ENCODE peak calls at places on chromosomes 13 and 19, in nine cellular contexts. T, P, L, R, S, F, Q, G and U are unnamed samples.

GRCh38 chr13:45352031-45352430 is 11.0 kb upstream of the TPT1 start:
- DNase-seq in T (no peak), P (no peak), L (no peak), R (no peak), S (no peak), F (no peak), Q (no peak), G (no peak), U (no peak)

GRCh38 chr13:58376775-58377174 is 745.2 kb downstream of the PCDH17 start:
- DNase-seq in T (no peak), P (no peak), L (no peak), R (no peak), S (no peak), F (no peak), Q (no peak), G (no peak), U (no peak)

GRCh38 chr19:49496574-49497008 is 357 bp downstream of the RPS11 start:
- DNase-seq in T (no peak), P (no peak), L (no peak), R (no peak), S (no peak), F (no peak), Q (no peak), G (no peak), U (no peak)

GRCh38 chr13:79519252-79519651 is 38.3 kb downstream of the NDFIP2 start:
- DNase-seq in T (no peak), P (no peak), L (no peak), R (no peak), S (no peak), F (no peak), Q (no peak), G (no peak), U (no peak)

GRCh38 chr13:79450110-79450509 is 30.8 kb upstream of the NDFIP2 start:
- DNase-seq in T (no peak), P (no peak), L (no peak), R (no peak), S (no peak), F (no peak), Q (no peak), G (no peak), U (no peak)

GRCh38 chr19:12052057-12052570 is 647 bp downstream of the ZNF878 start:
- DNase-seq in T (no peak), P (no peak), L (no peak), R (no peak), S (no peak), F (no peak), Q (no peak), G (no peak), U (no peak)

GRCh38 chr13:49220035-49220855 is at the start of gene MLNR:
- DNase-seq in T (no peak), P (no peak), L (no peak), R (no peak), S (peak; percentile 65), F (no peak), Q (peak; percentile 45), G (no peak), U (peak; percentile 55)

GRCh38 chr13:97298816-97299215 is 76.7 kb downstream of the MBNL2 start:
- DNase-seq in T (no peak), P (no peak), L (no peak), R (no peak), S (no peak), F (no peak), Q (no peak), G (no peak), U (no peak)

GRCh38 chr13:40387775-40388174 is 278.7 kb downstream of the FOXO1 start:
- DNase-seq in T (no peak), P (no peak), L (no peak), R (no peak), S (no peak), F (no peak), Q (no peak), G (no peak), U (no peak)

GRCh38 chr13:40386586-40386985 is 279.9 kb downstream of the FOXO1 start:
- DNase-seq in T (no peak), P (no peak), L (no peak), R (no peak), S (no peak), F (no peak), Q (no peak), G (no peak), U (no peak)

GRCh38 chr13:40389081-40389641 is 277.3 kb downstream of the FOXO1 start:
- DNase-seq in T (no peak), P (no peak), L (no peak), R (no peak), S (no peak), F (no peak), Q (no peak), G (no peak), U (no peak)

GRCh38 chr13:40390290-40391008 is 276.0 kb downstream of the FOXO1 start:
- DNase-seq in T (no peak), P (no peak), L (no peak), R (no peak), S (no peak), F (no peak), Q (no peak), G (no peak), U (no peak)

DNA sequence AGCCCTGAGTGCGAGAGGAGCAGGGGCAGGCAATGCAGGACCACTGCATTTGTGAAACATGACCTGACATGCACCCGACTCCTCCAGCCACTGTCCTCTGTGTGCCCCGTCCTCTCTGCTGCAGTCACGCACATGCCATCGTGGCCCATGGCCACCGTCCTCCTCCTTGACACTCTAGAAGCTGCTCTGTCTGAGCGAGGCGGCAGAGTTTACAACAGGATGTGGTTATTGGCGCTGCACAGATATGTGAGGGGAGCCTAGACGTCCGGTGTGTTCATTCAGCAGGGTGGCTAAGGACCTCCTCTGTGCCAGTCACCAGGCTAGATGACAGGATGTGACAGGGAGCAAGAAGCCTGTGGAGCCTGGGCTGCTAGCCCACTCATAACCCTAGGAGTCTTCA is 277.8 kb downstream of the FOXO1 start:
- DNase-seq in T (peak; percentile 39), P (no peak), L (no peak), R (peak; percentile 64), S (peak; percentile 54), F (no peak), Q (no peak), G (no peak), U (no peak)
- TF ChIP-seq POLR2A in T (no peak), P (no peak), L (no peak), R (peak; percentile 33), S (no peak), F (no peak), Q (no peak), G (no peak), U (no peak)

GRCh38 chr13:30616927-30617314 is 799 bp upstream of the USPL1 start:
- DNase-seq in T (peak; percentile 65), P (peak; percentile 69), L (peak; percentile 7), R (peak; percentile 71), S (peak; percentile 68), F (peak; percentile 86), Q (peak; percentile 73), G (peak; percentile 79), U (peak; percentile 92)
- TF ChIP-seq POLR2A in T (no peak), P (no peak), L (peak; percentile 57), R (no peak), S (peak; percentile 89), F (peak; percentile 70), Q (peak; percentile 90), G (no peak), U (no peak)

GRCh38 chr19:41928221-41928683 is at the start of gene ERFL:
- DNase-seq in T (no peak), P (no peak), L (peak; percentile 87), R (no peak), S (no peak), F (no peak), Q (no peak), G (no peak), U (no peak)

GRCh38 chr19:41928754-41929535 is 696 bp upstream of the ERFL start:
- DNase-seq in T (no peak), P (no peak), L (no peak), R (peak; percentile 55), S (no peak), F (no peak), Q (no peak), G (no peak), U (no peak)

GRCh38 chr19:41930926-41931592 is 2.8 kb upstream of the ERFL start:
- DNase-seq in T (no peak), P (no peak), L (no peak), R (no peak), S (no peak), F (no peak), Q (no peak), G (no peak), U (no peak)

GRCh38 chr19:41929536-41930071 is 1.4 kb upstream of the ERFL start:
- DNase-seq in T (no peak), P (no peak), L (no peak), R (no peak), S (no peak), F (no peak), Q (no peak), G (no peak), U (no peak)

DNA sequence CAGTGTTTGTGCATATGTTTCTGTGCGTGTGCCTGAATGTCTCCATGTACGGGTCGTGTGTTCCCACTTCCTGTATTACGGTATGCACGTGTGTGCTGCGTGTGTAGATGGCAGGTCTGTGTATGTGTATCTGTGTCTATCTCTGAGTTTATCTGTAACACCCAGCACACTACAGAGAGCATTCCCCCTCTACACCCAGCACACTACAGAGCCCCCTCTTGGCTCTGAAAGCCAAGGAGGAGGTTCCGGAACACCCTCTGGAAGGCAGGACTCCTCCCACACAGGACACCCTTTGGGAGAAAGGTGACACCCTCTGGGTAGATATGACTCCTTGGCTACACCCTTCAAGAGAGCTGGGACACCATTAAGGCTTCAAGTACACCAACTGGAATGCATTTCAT is 2.1 kb upstream of the ERFL start:
- DNase-seq in T (no peak), P (no peak), L (no peak), R (no peak), S (no peak), F (no peak), Q (no peak), G (no peak), U (no peak)
- TF ChIP-seq POLR2A in T (no peak), P (no peak), L (no peak), R (no peak), S (no peak), F (no peak), Q (no peak), G (no peak), U (no peak)

GRCh38 chr19:48111280-48111679 is 663 bp upstream of the PLA2G4C start:
- DNase-seq in T (no peak), P (no peak), L (no peak), R (no peak), S (no peak), F (no peak), Q (peak; percentile 14), G (no peak), U (no peak)

GRCh38 chr19:48113190-48113917 is 2.7 kb upstream of the PLA2G4C start:
- DNase-seq in T (no peak), P (no peak), L (no peak), R (no peak), S (no peak), F (no peak), Q (no peak), G (no peak), U (no peak)

GRCh38 chr19:48108997-48109782 is 1.4 kb downstream of the PLA2G4C start:
- DNase-seq in T (no peak), P (no peak), L (no peak), R (no peak), S (no peak), F (no peak), Q (no peak), G (no peak), U (no peak)

DNA sequence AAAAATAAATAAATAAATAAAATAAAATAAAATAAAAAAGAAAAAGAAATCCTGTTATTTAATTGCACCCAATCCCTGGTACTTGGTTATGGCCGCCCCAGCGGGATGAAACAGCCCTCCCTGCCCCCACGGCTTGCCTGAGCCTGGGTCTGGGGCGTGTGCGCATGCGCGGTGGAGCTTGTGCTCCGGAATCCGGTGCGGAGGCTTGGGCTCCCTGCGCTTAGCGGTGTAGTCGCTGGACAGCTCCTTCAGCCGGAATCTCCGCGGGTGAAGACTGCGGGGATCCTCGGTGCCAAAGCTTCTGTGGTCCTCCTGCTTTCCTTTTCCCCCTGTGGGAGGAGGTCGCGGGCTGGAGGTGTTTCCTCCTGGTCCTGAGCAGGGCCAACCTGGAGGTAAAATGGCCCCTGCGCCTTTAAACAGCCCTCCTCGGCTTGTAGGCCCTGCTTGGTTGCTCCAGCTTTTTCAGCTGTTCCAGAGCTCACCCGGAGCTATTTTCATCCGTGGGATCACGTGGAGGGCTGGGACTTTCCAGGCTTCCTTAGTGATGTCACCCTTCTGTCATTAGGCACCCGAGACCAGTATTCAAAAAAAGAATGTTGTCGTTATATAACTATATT is at the start of gene PLA2G4C:
- DNase-seq in T (peak; percentile 89), P (peak; percentile 87), L (peak; percentile 85), R (peak; percentile 89), S (peak; percentile 92), F (peak; percentile 72), Q (peak; percentile 90), G (peak; percentile 93), U (peak; percentile 90)
- TF ChIP-seq POLR2A in T (no peak), P (peak; percentile 51), L (peak; percentile 14), R (peak; percentile 26), S (peak; percentile 82), F (no peak), Q (peak; percentile 57), G (no peak), U (peak; percentile 41)